ENCODE peak calls at places on chromosomes 4 and X, in eight cellular contexts. One of them, this sample, is unnamed.

GRCh38 chr4:177185151-177185550 is 124.5 kb upstream of the NEIL3 start:
- DNase-seq in WERI-Rb-1: no peak
- DNase-seq in fibroblast of lung: no peak
- DNase-seq in GM23338: no peak
- DNase-seq in H1: no peak
- DNase-seq in GM06990: no peak
- DNase-seq in dorsolateral prefrontal cortex: no peak
- DNase-seq in AG09319: no peak
- DNase-seq in this sample: no peak

GRCh38 chr4:41061482-41062185 is 152.7 kb downstream of the APBB2 start:
- DNase-seq in WERI-Rb-1: no peak
- DNase-seq in fibroblast of lung: peak; percentile 55
- DNase-seq in GM23338: no peak
- DNase-seq in H1: no peak
- DNase-seq in GM06990: no peak
- DNase-seq in dorsolateral prefrontal cortex: no peak
- DNase-seq in AG09319: no peak
- DNase-seq in this sample: no peak

GRCh38 chr4:128191115-128191897 is 96.3 kb downstream of the PGRMC2 start:
- DNase-seq in WERI-Rb-1: peak; percentile 85
- DNase-seq in fibroblast of lung: peak; percentile 78
- DNase-seq in GM23338: peak; percentile 86
- DNase-seq in H1: peak; percentile 27
- DNase-seq in GM06990: peak; percentile 20
- DNase-seq in dorsolateral prefrontal cortex: peak; percentile 74
- DNase-seq in AG09319: peak; percentile 45
- DNase-seq in this sample: peak; percentile 51

GRCh38 chrX:68830486-68831404 is 1.9 kb downstream of the EFNB1 start:
- DNase-seq in WERI-Rb-1: no peak
- DNase-seq in fibroblast of lung: no peak
- DNase-seq in GM23338: no peak
- DNase-seq in H1: no peak
- DNase-seq in GM06990: no peak
- DNase-seq in dorsolateral prefrontal cortex: no peak
- DNase-seq in AG09319: no peak
- DNase-seq in this sample: no peak

GRCh38 chr4:142440093-142440492 is 406.0 kb downstream of the INPP4B start:
- DNase-seq in WERI-Rb-1: no peak
- DNase-seq in fibroblast of lung: no peak
- DNase-seq in GM23338: no peak
- DNase-seq in H1: no peak
- DNase-seq in GM06990: no peak
- DNase-seq in dorsolateral prefrontal cortex: no peak
- DNase-seq in AG09319: no peak
- DNase-seq in this sample: peak; percentile 40

GRCh38 chrX:29382811-29383210 is 795.6 kb downstream of the IL1RAPL1 start:
- DNase-seq in WERI-Rb-1: no peak
- DNase-seq in fibroblast of lung: no peak
- DNase-seq in GM23338: no peak
- DNase-seq in H1: no peak
- DNase-seq in GM06990: no peak
- DNase-seq in dorsolateral prefrontal cortex: no peak
- DNase-seq in AG09319: no peak
- DNase-seq in this sample: no peak

GRCh38 chrX:21723097-21723496 is 34.8 kb downstream of the SMPX start:
- DNase-seq in WERI-Rb-1: no peak
- DNase-seq in fibroblast of lung: peak; percentile 8
- DNase-seq in GM23338: peak; percentile 24
- DNase-seq in H1: no peak
- DNase-seq in GM06990: no peak
- DNase-seq in dorsolateral prefrontal cortex: no peak
- DNase-seq in AG09319: no peak
- DNase-seq in this sample: no peak

GRCh38 chrX:107537815-107538214 is 88.4 kb downstream of the FRMPD3 start:
- DNase-seq in WERI-Rb-1: peak; percentile 41
- DNase-seq in fibroblast of lung: peak; percentile 57
- DNase-seq in GM23338: peak; percentile 85
- DNase-seq in H1: no peak
- DNase-seq in GM06990: no peak
- DNase-seq in dorsolateral prefrontal cortex: no peak
- DNase-seq in AG09319: no peak
- DNase-seq in this sample: peak; percentile 63

GRCh38 chr4:112053825-112054224 is 91.4 kb upstream of the FAM241A start:
- DNase-seq in WERI-Rb-1: no peak
- DNase-seq in fibroblast of lung: no peak
- DNase-seq in GM23338: no peak
- DNase-seq in H1: no peak
- DNase-seq in GM06990: no peak
- DNase-seq in dorsolateral prefrontal cortex: no peak
- DNase-seq in AG09319: no peak
- DNase-seq in this sample: no peak

GRCh38 chr4:181523973-181524372 is 719.2 kb upstream of the TENM3 start:
- DNase-seq in WERI-Rb-1: no peak
- DNase-seq in fibroblast of lung: no peak
- DNase-seq in GM23338: no peak
- DNase-seq in H1: no peak
- DNase-seq in GM06990: no peak
- DNase-seq in dorsolateral prefrontal cortex: no peak
- DNase-seq in AG09319: no peak
- DNase-seq in this sample: no peak

GRCh38 chr4:56183344-56183959 is 203.8 kb downstream of the AASDH start:
- DNase-seq in WERI-Rb-1: no peak
- DNase-seq in fibroblast of lung: no peak
- DNase-seq in GM23338: peak; percentile 38
- DNase-seq in H1: no peak
- DNase-seq in GM06990: peak; percentile 21
- DNase-seq in dorsolateral prefrontal cortex: no peak
- DNase-seq in AG09319: no peak
- DNase-seq in this sample: no peak

GRCh38 chr4:176545886-176546285 is 226.1 kb downstream of the SPCS3 start:
- DNase-seq in WERI-Rb-1: no peak
- DNase-seq in fibroblast of lung: peak; percentile 54
- DNase-seq in GM23338: no peak
- DNase-seq in H1: no peak
- DNase-seq in GM06990: no peak
- DNase-seq in dorsolateral prefrontal cortex: no peak
- DNase-seq in AG09319: no peak
- DNase-seq in this sample: no peak

GRCh38 chr4:74117024-74117534 is 18.1 kb upstream of the CXCL2 start:
- DNase-seq in WERI-Rb-1: no peak
- DNase-seq in fibroblast of lung: peak; percentile 95
- DNase-seq in GM23338: no peak
- DNase-seq in H1: no peak
- DNase-seq in GM06990: no peak
- DNase-seq in dorsolateral prefrontal cortex: peak; percentile 52
- DNase-seq in AG09319: peak; percentile 85
- DNase-seq in this sample: peak; percentile 67

GRCh38 chrX:123140904-123141303 is 43.2 kb upstream of the GRIA3 start:
- DNase-seq in WERI-Rb-1: no peak
- DNase-seq in fibroblast of lung: no peak
- DNase-seq in GM23338: no peak
- DNase-seq in H1: no peak
- DNase-seq in GM06990: no peak
- DNase-seq in dorsolateral prefrontal cortex: no peak
- DNase-seq in AG09319: no peak
- DNase-seq in this sample: no peak

GRCh38 chr4:140049024-140049923 is 104.7 kb downstream of the MAML3 start:
- DNase-seq in WERI-Rb-1: peak; percentile 95
- DNase-seq in fibroblast of lung: peak; percentile 59
- DNase-seq in GM23338: peak; percentile 88
- DNase-seq in H1: no peak
- DNase-seq in GM06990: peak; percentile 18
- DNase-seq in dorsolateral prefrontal cortex: peak; percentile 67
- DNase-seq in AG09319: no peak
- DNase-seq in this sample: peak; percentile 26
- TF ChIP-seq CTCF in WERI-Rb-1: peak; percentile 55
- TF ChIP-seq CTCF in fibroblast of lung: peak; percentile 12
- TF ChIP-seq CTCF in GM23338: no peak
- TF ChIP-seq CTCF in H1: no peak
- TF ChIP-seq CTCF in GM06990: peak; percentile 9
- TF ChIP-seq CTCF in dorsolateral prefrontal cortex: no peak
- TF ChIP-seq CTCF in AG09319: peak; percentile 13
- TF ChIP-seq CTCF in this sample: no peak

DNA sequence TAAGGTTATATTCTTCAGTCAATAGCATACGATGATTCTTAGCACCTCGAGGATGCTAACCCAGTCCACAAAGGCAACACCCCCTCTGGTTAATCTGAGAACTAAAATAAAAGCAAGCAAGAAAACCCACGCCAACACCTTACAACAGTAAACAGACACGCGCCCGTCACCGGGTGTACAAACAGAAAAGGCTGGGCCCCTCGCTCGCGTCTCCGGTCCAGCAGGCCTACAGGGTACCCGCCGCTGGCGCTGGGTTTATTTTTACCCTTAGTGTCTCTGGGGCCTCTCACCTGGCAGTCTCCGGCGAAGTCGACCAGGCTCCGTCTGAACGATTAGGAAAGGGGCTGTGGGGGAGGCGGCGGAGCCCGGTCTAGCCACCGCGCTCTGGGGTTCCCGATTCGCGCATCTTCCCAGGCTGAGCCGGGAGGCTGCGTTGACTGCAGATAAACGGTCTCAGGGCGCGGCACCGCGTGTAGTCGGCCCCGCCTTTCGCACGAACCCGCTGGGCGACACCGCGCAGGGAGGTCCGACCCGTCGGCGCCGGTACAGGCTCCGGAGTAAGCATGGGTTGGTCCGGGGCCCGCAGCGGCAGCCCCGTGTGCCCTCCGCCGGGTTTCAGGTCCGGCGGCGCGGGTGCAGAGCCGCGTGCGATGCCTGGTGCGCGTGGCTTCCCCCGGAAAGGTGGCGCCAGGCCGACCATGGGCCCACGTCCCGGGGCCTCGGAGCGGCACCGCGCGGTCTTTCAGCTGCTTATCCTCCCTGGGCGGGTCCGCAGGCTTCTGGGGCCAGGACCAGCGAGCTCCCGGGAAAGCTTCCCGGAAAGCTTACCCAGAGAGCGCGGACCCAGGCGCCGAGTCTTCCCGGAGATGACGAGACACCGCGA is at the start of gene SLC9B2:
- DNase-seq in WERI-Rb-1: peak; percentile 73
- DNase-seq in fibroblast of lung: peak; percentile 70
- DNase-seq in GM23338: peak; percentile 83
- DNase-seq in H1: no peak
- DNase-seq in GM06990: peak; percentile 82
- DNase-seq in dorsolateral prefrontal cortex: peak; percentile 72
- DNase-seq in AG09319: no peak
- DNase-seq in this sample: peak; percentile 21
- TF ChIP-seq CTCF in WERI-Rb-1: no peak
- TF ChIP-seq CTCF in fibroblast of lung: no peak
- TF ChIP-seq CTCF in GM23338: no peak
- TF ChIP-seq CTCF in H1: no peak
- TF ChIP-seq CTCF in GM06990: no peak
- TF ChIP-seq CTCF in dorsolateral prefrontal cortex: no peak
- TF ChIP-seq CTCF in AG09319: no peak
- TF ChIP-seq CTCF in this sample: no peak

GRCh38 chr4:80279751-80280150 is 13.3 kb downstream of the FGF5 start:
- DNase-seq in WERI-Rb-1: no peak
- DNase-seq in fibroblast of lung: no peak
- DNase-seq in GM23338: no peak
- DNase-seq in H1: no peak
- DNase-seq in GM06990: no peak
- DNase-seq in dorsolateral prefrontal cortex: no peak
- DNase-seq in AG09319: no peak
- DNase-seq in this sample: no peak

GRCh38 chr4:80271806-80272205 is 5.3 kb downstream of the FGF5 start:
- DNase-seq in WERI-Rb-1: no peak
- DNase-seq in fibroblast of lung: peak; percentile 76
- DNase-seq in GM23338: no peak
- DNase-seq in H1: no peak
- DNase-seq in GM06990: no peak
- DNase-seq in dorsolateral prefrontal cortex: no peak
- DNase-seq in AG09319: no peak
- DNase-seq in this sample: no peak

GRCh38 chr4:80276922-80277321 is 10.5 kb downstream of the FGF5 start:
- DNase-seq in WERI-Rb-1: no peak
- DNase-seq in fibroblast of lung: peak; percentile 63
- DNase-seq in GM23338: no peak
- DNase-seq in H1: no peak
- DNase-seq in GM06990: no peak
- DNase-seq in dorsolateral prefrontal cortex: no peak
- DNase-seq in AG09319: no peak
- DNase-seq in this sample: no peak
- TF ChIP-seq CTCF in WERI-Rb-1: no peak
- TF ChIP-seq CTCF in fibroblast of lung: no peak
- TF ChIP-seq CTCF in GM23338: no peak
- TF ChIP-seq CTCF in H1: no peak
- TF ChIP-seq CTCF in GM06990: no peak
- TF ChIP-seq CTCF in dorsolateral prefrontal cortex: no peak
- TF ChIP-seq CTCF in AG09319: no peak
- TF ChIP-seq CTCF in this sample: no peak

GRCh38 chr4:16449381-16449780 is 223.1 kb upstream of the TAPT1 start:
- DNase-seq in WERI-Rb-1: no peak
- DNase-seq in fibroblast of lung: no peak
- DNase-seq in GM23338: no peak
- DNase-seq in H1: no peak
- DNase-seq in GM06990: no peak
- DNase-seq in dorsolateral prefrontal cortex: no peak
- DNase-seq in AG09319: no peak
- DNase-seq in this sample: no peak
- TF ChIP-seq CTCF in WERI-Rb-1: no peak
- TF ChIP-seq CTCF in fibroblast of lung: no peak
- TF ChIP-seq CTCF in GM23338: no peak
- TF ChIP-seq CTCF in H1: no peak
- TF ChIP-seq CTCF in GM06990: no peak
- TF ChIP-seq CTCF in dorsolateral prefrontal cortex: no peak
- TF ChIP-seq CTCF in AG09319: no peak
- TF ChIP-seq CTCF in this sample: no peak

DNA sequence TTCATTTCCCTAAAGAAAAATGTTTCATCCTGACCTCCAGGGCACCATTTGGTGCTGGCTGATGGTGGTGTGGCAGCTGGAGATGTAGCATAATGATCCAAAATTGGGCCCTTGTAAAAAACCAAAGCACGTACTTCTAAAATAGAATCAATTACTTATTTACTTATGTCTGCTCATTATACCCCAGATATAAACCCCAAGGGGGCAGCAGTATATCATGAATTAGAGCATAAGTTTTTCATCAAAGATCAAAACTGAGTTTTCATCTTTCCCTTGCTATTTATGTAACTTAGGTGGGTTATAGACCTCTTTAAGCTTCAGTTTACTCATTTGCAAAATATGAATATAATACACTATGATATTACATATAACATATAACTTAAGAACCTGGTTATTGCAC is 241.1 kb downstream of the TACR3 start:
- DNase-seq in WERI-Rb-1: no peak
- DNase-seq in fibroblast of lung: peak; percentile 30
- DNase-seq in GM23338: no peak
- DNase-seq in H1: no peak
- DNase-seq in GM06990: no peak
- DNase-seq in dorsolateral prefrontal cortex: no peak
- DNase-seq in AG09319: no peak
- DNase-seq in this sample: no peak
- TF ChIP-seq CTCF in WERI-Rb-1: no peak
- TF ChIP-seq CTCF in fibroblast of lung: peak; percentile 17
- TF ChIP-seq CTCF in GM23338: no peak
- TF ChIP-seq CTCF in H1: no peak
- TF ChIP-seq CTCF in GM06990: peak; percentile 3
- TF ChIP-seq CTCF in dorsolateral prefrontal cortex: no peak
- TF ChIP-seq CTCF in AG09319: peak; percentile 27
- TF ChIP-seq CTCF in this sample: no peak

GRCh38 chrX:33324099-33324498 is 112.8 kb upstream of the DMD start:
- DNase-seq in WERI-Rb-1: no peak
- DNase-seq in fibroblast of lung: no peak
- DNase-seq in GM23338: peak; percentile 44
- DNase-seq in H1: no peak
- DNase-seq in GM06990: no peak
- DNase-seq in dorsolateral prefrontal cortex: no peak
- DNase-seq in AG09319: no peak
- DNase-seq in this sample: no peak
- TF ChIP-seq CTCF in WERI-Rb-1: peak; percentile 28
- TF ChIP-seq CTCF in fibroblast of lung: peak; percentile 8
- TF ChIP-seq CTCF in GM23338: peak; percentile 30
- TF ChIP-seq CTCF in H1: no peak
- TF ChIP-seq CTCF in GM06990: no peak
- TF ChIP-seq CTCF in dorsolateral prefrontal cortex: no peak
- TF ChIP-seq CTCF in AG09319: no peak
- TF ChIP-seq CTCF in this sample: no peak